ENCODE peak calls at places on chromosomes 16 and 17, in nine cellular contexts. W is brain microvascular endothelial cell, A is neural progenitor cell, G is stomach, L is cardiac fibroblast, Y is pancreas, M is choroid plexus epithelial cell, T is MM.1S, I is cardiac muscle cell. K is an unnamed sample.

GRCh38 chr16:30491744-30492308 is 19.3 kb downstream of the ITGAL start:
- DNase-seq in W (peak), I (no peak), Y (no peak), A (no peak), T (no peak), M (peak), L (peak), G (no peak), K (peak)

GRCh38 chr16:47872228-47872627 is 283.6 kb downstream of the ABCC12 start:
- DNase-seq in W (no peak), M (no peak), Y (no peak), L (no peak), I (no peak), A (no peak), G (no peak), T (no peak), K (no peak)

GRCh38 chr17:29597361-29598172 is 4.6 kb downstream of the ANKRD13B start:
- DNase-seq in W (no peak), G (no peak), L (no peak), I (no peak), T (no peak), M (no peak), A (peak), Y (no peak), K (no peak)

GRCh38 chr17:64174686-64175456 is 44.9 kb upstream of the ERN1 start:
- DNase-seq in T (no peak), Y (no peak), M (peak), L (peak), G (no peak), A (no peak), W (peak), I (no peak), K (peak)

GRCh38 chr16:4175849-4176248 is 59.6 kb upstream of the ADCY9 start:
- DNase-seq in L (no peak), W (no peak), T (no peak), Y (no peak), M (no peak), A (no peak), G (no peak), I (no peak), K (no peak)

GRCh38 chr16:68985855-68986254 is 119.6 kb upstream of the HAS3 start:
- DNase-seq in T (no peak), A (no peak), G (no peak), Y (no peak), L (peak), M (peak), W (peak), I (no peak), K (no peak)

GRCh38 chr17:17866897-17867296 is 30.1 kb upstream of the SREBF1 start:
- DNase-seq in I (no peak), M (no peak), L (no peak), Y (no peak), T (no peak), G (no peak), A (no peak), W (no peak), K (no peak)

GRCh38 chr17:81706757-81707624 is 3.8 kb downstream of the MRPL12 start:
- DNase-seq in Y (no peak), W (no peak), T (no peak), L (no peak), I (no peak), M (no peak), A (no peak), G (no peak), K (no peak)

GRCh38 chr17:50371526-50371925 is 1.5 kb downstream of the MRPL27 start:
- DNase-seq in G (no peak), W (no peak), A (no peak), T (no peak), Y (no peak), M (no peak), L (no peak), I (no peak), K (no peak)

GRCh38 chr16:58449768-58450167 is 50.2 kb upstream of the NDRG4 start:
- DNase-seq in G (no peak), I (no peak), T (no peak), W (no peak), Y (no peak), A (no peak), M (no peak), L (no peak), K (no peak)

GRCh38 chr16:85048921-85049562 is 21.4 kb downstream of the KIAA0513 start:
- DNase-seq in T (no peak), G (no peak), W (no peak), L (no peak), A (no peak), I (no peak), Y (no peak), M (no peak), K (no peak)

GRCh38 chr16:30660424-30661251 is 2.4 kb downstream of the FBRS start:
- DNase-seq in G (no peak), Y (peak), M (peak), W (peak), A (no peak), T (peak), L (no peak), I (no peak), K (no peak)

GRCh38 chr17:43360376-43360738 is 38.4 kb upstream of the ARL4D start:
- DNase-seq in M (peak), L (peak), W (peak), T (peak), A (no peak), G (peak), Y (no peak), I (no peak), K (no peak)

GRCh38 chr16:10862432-10862831 is 14.6 kb upstream of the CIITA start:
- DNase-seq in L (peak), A (no peak), W (peak), G (peak), Y (peak), I (no peak), M (peak), T (no peak), K (peak)

GRCh38 chr16:19429271-19429670 is 11.6 kb downstream of the TMC5 start:
- DNase-seq in W (no peak), T (no peak), A (no peak), Y (no peak), I (no peak), G (peak), L (no peak), M (no peak), K (no peak)

GRCh38 chr17:73628642-73629552 is 15.3 kb downstream of the SDK2 start:
- DNase-seq in I (no peak), A (no peak), L (no peak), G (no peak), T (no peak), Y (no peak), W (no peak), M (no peak), K (no peak)

GRCh38 chr17:5065227-5065744 is 13.0 kb upstream of the ZFP3 start:
- DNase-seq in I (no peak), T (no peak), W (no peak), G (no peak), L (peak), A (no peak), Y (no peak), M (no peak), K (no peak)

GRCh38 chr17:49638818-49639217 is 39.1 kb downstream of the SPOP start:
- DNase-seq in I (no peak), G (no peak), W (peak), Y (no peak), A (no peak), M (no peak), L (no peak), T (no peak), K (no peak)

GRCh38 chr17:63706346-63707102 is 6.6 kb upstream of the LIMD2 start:
- DNase-seq in M (no peak), W (no peak), A (no peak), Y (no peak), T (no peak), L (no peak), I (no peak), G (no peak), K (no peak)

GRCh38 chr17:80424878-80425765 is 10.2 kb downstream of the ENDOV start:
- DNase-seq in Y (peak), T (no peak), L (no peak), M (no peak), G (no peak), W (no peak), I (no peak), A (peak), K (no peak)
- TF ChIP-seq CTCF in Y (no peak), T (no peak), L (no peak), M (no peak), G (no peak), W (peak), I (no peak), A (no peak), K (no peak)

GRCh38 chr16:1313721-1314120 is 4.3 kb downstream of the UBE2I start:
- DNase-seq in T (no peak), L (no peak), W (no peak), G (no peak), M (no peak), Y (no peak), A (no peak), I (no peak), K (no peak)

GRCh38 chr16:1311738-1312458 is 2.5 kb downstream of the UBE2I start:
- DNase-seq in M (peak), G (no peak), Y (peak), T (no peak), A (no peak), W (no peak), L (peak), I (no peak), K (no peak)

GRCh38 chr16:1311212-1311737 is 1.8 kb downstream of the UBE2I start:
- DNase-seq in W (no peak), L (no peak), I (no peak), Y (no peak), G (no peak), M (no peak), A (peak), T (no peak), K (no peak)

GRCh38 chr16:1312903-1313302 is 3.5 kb downstream of the UBE2I start:
- DNase-seq in T (no peak), A (no peak), W (no peak), M (no peak), L (no peak), I (no peak), G (no peak), Y (no peak), K (no peak)

GRCh38 chr16:1312459-1312801 is 3.0 kb downstream of the UBE2I start:
- DNase-seq in A (no peak), Y (no peak), G (no peak), W (no peak), I (no peak), L (no peak), M (no peak), T (no peak), K (no peak)
- H3K4me3 ChIP-seq in A (no peak), Y (no peak), G (peak), W (no peak), I (no peak), L (peak), M (no peak), T (no peak), K (no peak)

GRCh38 chr16:86252596-86252995 is 257.7 kb upstream of the FOXF1 start:
- DNase-seq in L (peak), Y (no peak), A (peak), W (no peak), G (no peak), T (no peak), M (peak), I (peak), K (no peak)
- TF ChIP-seq CTCF in L (peak), Y (peak), A (peak), W (peak), G (no peak), T (no peak), M (peak), I (peak), K (peak)

GRCh38 chr17:34820922-34821321 is 140.3 kb downstream of the CCT6B start:
- DNase-seq in L (no peak), T (no peak), Y (no peak), W (no peak), I (no peak), M (no peak), G (no peak), A (no peak), K (no peak)
- H3K4me3 ChIP-seq in L (no peak), T (no peak), Y (no peak), W (no peak), I (no peak), M (no peak), G (no peak), A (no peak), K (no peak)

GRCh38 chr17:45236002-45236606 is 14.4 kb downstream of the FMNL1 start:
- DNase-seq in A (no peak), G (no peak), T (no peak), I (no peak), L (no peak), W (no peak), Y (no peak), M (no peak), K (no peak)
- TF ChIP-seq CTCF in A (peak), G (peak), T (no peak), I (peak), L (no peak), W (no peak), Y (no peak), M (no peak), K (no peak)

GRCh38 chr16:54287758-54288591 is 1.4 kb upstream of the IRX3 start:
- DNase-seq in Y (no peak), W (no peak), I (peak), M (no peak), T (no peak), A (peak), L (no peak), G (no peak), K (no peak)

GRCh38 chr16:54288592-54289241 is 2.1 kb upstream of the IRX3 start:
- DNase-seq in G (no peak), L (no peak), T (no peak), I (no peak), M (no peak), Y (no peak), W (no peak), A (peak), K (no peak)

GRCh38 chr16:54286330-54287017 is at the start of gene IRX3:
- DNase-seq in Y (peak), M (peak), T (no peak), G (peak), L (peak), A (peak), I (peak), W (peak), K (peak)

GRCh38 chr16:54286067-54286329 is 589 bp downstream of the IRX3 start:
- DNase-seq in M (no peak), A (no peak), Y (no peak), G (no peak), T (no peak), I (no peak), L (no peak), W (no peak), K (no peak)

DNA sequence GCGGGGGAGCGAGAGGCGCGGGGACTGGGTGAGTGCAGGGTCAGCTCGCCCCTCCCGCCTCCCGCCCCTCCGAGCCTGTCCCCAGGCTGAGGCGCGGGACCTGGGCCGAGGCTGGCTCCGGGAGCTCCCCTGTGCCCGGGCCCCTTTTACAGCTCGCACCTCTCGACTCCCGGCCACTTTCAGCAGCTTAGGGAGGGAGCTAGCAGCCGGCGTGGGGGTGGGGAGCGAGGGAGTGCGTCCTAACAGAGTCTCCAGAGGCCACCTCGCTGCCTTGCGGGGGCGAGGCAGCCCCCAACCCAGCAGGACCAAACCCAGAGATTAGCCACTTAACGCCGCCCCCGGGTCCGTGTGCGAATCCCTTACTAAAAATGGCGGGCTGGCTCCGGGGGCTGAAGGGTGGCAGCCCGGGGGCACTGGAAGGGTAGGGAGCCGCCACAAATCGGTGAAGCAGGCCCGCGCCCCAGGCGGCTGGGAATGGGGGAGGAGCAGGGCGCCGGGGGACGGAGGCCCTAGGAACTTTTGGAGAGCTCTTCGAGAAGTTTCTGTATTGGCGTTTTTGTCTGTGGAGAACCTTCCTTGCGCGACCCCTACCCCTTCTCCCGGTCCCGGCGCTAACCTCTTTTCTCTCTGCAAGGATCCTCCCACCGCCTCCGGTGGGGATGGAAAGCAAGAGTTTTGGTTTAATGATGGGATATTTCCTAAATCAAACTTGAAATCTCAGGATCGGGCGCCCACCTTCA is 601 bp upstream of the IRX3 start:
- DNase-seq in I (no peak), G (no peak), W (no peak), M (no peak), L (no peak), T (no peak), Y (no peak), A (no peak), K (no peak)
- H3K4me3 ChIP-seq in I (peak), G (peak), W (peak), M (peak), L (peak), T (no peak), Y (peak), A (peak), K (peak)

K was measured in kidney epithelial cell.